ENCODE peak calls at places on chromosomes 11 and 22, in nine cellular contexts. One of them, this sample, is unnamed.

GRCh38 chr22:48800886-48801607 is 1026.6 kb downstream of the BRD1 start:
- DNase-seq in IMR-90: no peak
- DNase-seq in ovary: no peak
- DNase-seq in lower leg skin: no peak
- DNase-seq in right lobe of liver: no peak
- DNase-seq in A549: no peak
- DNase-seq in testis: no peak
- DNase-seq in endothelial cell of umbilical vein: no peak
- DNase-seq in stomach: no peak
- DNase-seq in this sample: no peak

GRCh38 chr11:18383388-18384156 is 10.8 kb upstream of the LDHA start:
- DNase-seq in endothelial cell of umbilical vein: peak; percentile 71
- DNase-seq in testis: peak; percentile 76
- DNase-seq in right lobe of liver: peak; percentile 67
- DNase-seq in A549: peak; percentile 96
- DNase-seq in IMR-90: peak; percentile 96
- DNase-seq in lower leg skin: peak; percentile 94
- DNase-seq in stomach: peak; percentile 76
- DNase-seq in ovary: peak; percentile 43
- DNase-seq in this sample: peak; percentile 92

GRCh38 chr11:110147965-110148709 is 54.9 kb downstream of the ZC3H12C start:
- DNase-seq in A549: peak; percentile 29
- DNase-seq in lower leg skin: no peak
- DNase-seq in ovary: no peak
- DNase-seq in right lobe of liver: no peak
- DNase-seq in stomach: no peak
- DNase-seq in IMR-90: peak; percentile 92
- DNase-seq in endothelial cell of umbilical vein: peak; percentile 52
- DNase-seq in testis: no peak
- DNase-seq in this sample: no peak

GRCh38 chr11:71999360-71999759 is 651 bp downstream of the IL18BP start:
- DNase-seq in stomach: peak; percentile 47
- DNase-seq in lower leg skin: no peak
- DNase-seq in right lobe of liver: no peak
- DNase-seq in IMR-90: peak; percentile 52
- DNase-seq in ovary: no peak
- DNase-seq in testis: peak; percentile 57
- DNase-seq in endothelial cell of umbilical vein: peak; percentile 30
- DNase-seq in A549: no peak
- DNase-seq in this sample: no peak

GRCh38 chr22:37616205-37617083 is 7.8 kb downstream of the GGA1 start:
- DNase-seq in endothelial cell of umbilical vein: no peak
- DNase-seq in ovary: peak; percentile 23
- DNase-seq in IMR-90: no peak
- DNase-seq in stomach: no peak
- DNase-seq in A549: no peak
- DNase-seq in right lobe of liver: no peak
- DNase-seq in lower leg skin: no peak
- DNase-seq in testis: no peak
- DNase-seq in this sample: peak; percentile 56

GRCh38 chr11:127524618-127525017 is 524.0 kb upstream of the KIRREL3 start:
- DNase-seq in endothelial cell of umbilical vein: no peak
- DNase-seq in right lobe of liver: no peak
- DNase-seq in stomach: no peak
- DNase-seq in lower leg skin: no peak
- DNase-seq in testis: no peak
- DNase-seq in ovary: no peak
- DNase-seq in A549: no peak
- DNase-seq in IMR-90: no peak
- DNase-seq in this sample: no peak

GRCh38 chr11:115884800-115885445 is 380.7 kb upstream of the CADM1 start:
- DNase-seq in endothelial cell of umbilical vein: no peak
- DNase-seq in right lobe of liver: no peak
- DNase-seq in A549: no peak
- DNase-seq in ovary: no peak
- DNase-seq in testis: no peak
- DNase-seq in IMR-90: no peak
- DNase-seq in lower leg skin: no peak
- DNase-seq in stomach: no peak
- DNase-seq in this sample: no peak

GRCh38 chr11:35511666-35512065 is 13.8 kb downstream of the PAMR1 start:
- DNase-seq in lower leg skin: no peak
- DNase-seq in endothelial cell of umbilical vein: no peak
- DNase-seq in stomach: no peak
- DNase-seq in A549: peak; percentile 23
- DNase-seq in testis: no peak
- DNase-seq in right lobe of liver: no peak
- DNase-seq in ovary: no peak
- DNase-seq in IMR-90: peak; percentile 91
- DNase-seq in this sample: no peak

GRCh38 chr22:48513446-48513845 is 1314.2 kb downstream of the BRD1 start:
- DNase-seq in lower leg skin: no peak
- DNase-seq in IMR-90: no peak
- DNase-seq in A549: no peak
- DNase-seq in right lobe of liver: no peak
- DNase-seq in ovary: no peak
- DNase-seq in testis: no peak
- DNase-seq in stomach: no peak
- DNase-seq in endothelial cell of umbilical vein: no peak
- DNase-seq in this sample: no peak

GRCh38 chr11:123630126-123630531 is 24.3 kb downstream of the SCN3B start:
- DNase-seq in IMR-90: no peak
- DNase-seq in endothelial cell of umbilical vein: no peak
- DNase-seq in right lobe of liver: no peak
- DNase-seq in testis: no peak
- DNase-seq in stomach: no peak
- DNase-seq in ovary: no peak
- DNase-seq in A549: no peak
- DNase-seq in lower leg skin: no peak
- DNase-seq in this sample: no peak

GRCh38 chr11:47259178-47259977 is 1.6 kb downstream of the NR1H3 start:
- DNase-seq in IMR-90: peak; percentile 30
- DNase-seq in lower leg skin: no peak
- DNase-seq in endothelial cell of umbilical vein: peak; percentile 57
- DNase-seq in ovary: no peak
- DNase-seq in testis: peak; percentile 32
- DNase-seq in A549: peak; percentile 75
- DNase-seq in stomach: peak; percentile 72
- DNase-seq in right lobe of liver: no peak
- DNase-seq in this sample: no peak

GRCh38 chr22:36830601-36831000 is 13.8 kb upstream of the PVALB start:
- DNase-seq in IMR-90: no peak
- DNase-seq in ovary: no peak
- DNase-seq in A549: no peak
- DNase-seq in endothelial cell of umbilical vein: no peak
- DNase-seq in lower leg skin: no peak
- DNase-seq in stomach: no peak
- DNase-seq in testis: no peak
- DNase-seq in right lobe of liver: no peak
- DNase-seq in this sample: no peak

GRCh38 chr11:64885367-64886286 is 7.2 kb upstream of the EHD1 start:
- DNase-seq in testis: no peak
- DNase-seq in ovary: no peak
- DNase-seq in endothelial cell of umbilical vein: peak; percentile 46
- DNase-seq in stomach: no peak
- DNase-seq in A549: no peak
- DNase-seq in lower leg skin: no peak
- DNase-seq in right lobe of liver: no peak
- DNase-seq in IMR-90: peak; percentile 94
- DNase-seq in this sample: no peak

GRCh38 chr11:64887234-64887756 is 8.9 kb upstream of the EHD1 start:
- DNase-seq in right lobe of liver: no peak
- DNase-seq in ovary: no peak
- DNase-seq in stomach: no peak
- DNase-seq in IMR-90: no peak
- DNase-seq in A549: no peak
- DNase-seq in lower leg skin: no peak
- DNase-seq in testis: no peak
- DNase-seq in endothelial cell of umbilical vein: no peak
- DNase-seq in this sample: no peak

GRCh38 chr11:64888761-64889511 is 10.5 kb upstream of the EHD1 start:
- DNase-seq in ovary: no peak
- DNase-seq in A549: peak; percentile 89
- DNase-seq in stomach: peak; percentile 63
- DNase-seq in right lobe of liver: no peak
- DNase-seq in testis: no peak
- DNase-seq in endothelial cell of umbilical vein: no peak
- DNase-seq in IMR-90: no peak
- DNase-seq in lower leg skin: no peak
- DNase-seq in this sample: no peak

GRCh38 chr11:64888406-64888757 is 10.0 kb upstream of the EHD1 start:
- DNase-seq in testis: no peak
- DNase-seq in lower leg skin: no peak
- DNase-seq in IMR-90: no peak
- DNase-seq in endothelial cell of umbilical vein: no peak
- DNase-seq in right lobe of liver: no peak
- DNase-seq in ovary: no peak
- DNase-seq in stomach: no peak
- DNase-seq in A549: no peak
- DNase-seq in this sample: peak; percentile 53

GRCh38 chr11:64887757-64888405 is 9.5 kb upstream of the EHD1 start:
- DNase-seq in stomach: peak; percentile 88
- DNase-seq in right lobe of liver: peak; percentile 89
- DNase-seq in A549: peak; percentile 66
- DNase-seq in endothelial cell of umbilical vein: peak; percentile 62
- DNase-seq in ovary: peak; percentile 84
- DNase-seq in lower leg skin: no peak
- DNase-seq in testis: peak; percentile 87
- DNase-seq in IMR-90: no peak
- DNase-seq in this sample: peak; percentile 82
- H3K4me3 ChIP-seq in stomach: peak overlapping the region; percentile 31
- H3K4me3 ChIP-seq in right lobe of liver: no peak overlapping the region
- H3K4me3 ChIP-seq in A549: peak overlapping the region; percentile 7
- H3K4me3 ChIP-seq in endothelial cell of umbilical vein: no peak overlapping the region
- H3K4me3 ChIP-seq in ovary: no peak overlapping the region
- H3K4me3 ChIP-seq in lower leg skin: no peak overlapping the region
- H3K4me3 ChIP-seq in testis: no peak overlapping the region
- H3K4me3 ChIP-seq in IMR-90: no peak overlapping the region
- H3K4me3 ChIP-seq in this sample: peak overlapping the region; percentile 25

GRCh38 chr11:3669128-3669527 is 2.1 kb downstream of the CHRNA10 start:
- DNase-seq in right lobe of liver: no peak
- DNase-seq in A549: no peak
- DNase-seq in lower leg skin: no peak
- DNase-seq in stomach: no peak
- DNase-seq in endothelial cell of umbilical vein: no peak
- DNase-seq in IMR-90: no peak
- DNase-seq in testis: no peak
- DNase-seq in ovary: no peak
- DNase-seq in this sample: no peak

GRCh38 chr11:3674189-3674588 is 3.0 kb upstream of the CHRNA10 start:
- DNase-seq in endothelial cell of umbilical vein: peak; percentile 47
- DNase-seq in testis: no peak
- DNase-seq in ovary: no peak
- DNase-seq in stomach: no peak
- DNase-seq in IMR-90: peak; percentile 88
- DNase-seq in lower leg skin: no peak
- DNase-seq in A549: no peak
- DNase-seq in right lobe of liver: no peak
- DNase-seq in this sample: no peak

GRCh38 chr11:3669742-3670183 is 1.4 kb downstream of the CHRNA10 start:
- DNase-seq in right lobe of liver: no peak
- DNase-seq in A549: no peak
- DNase-seq in testis: no peak
- DNase-seq in stomach: no peak
- DNase-seq in IMR-90: no peak
- DNase-seq in endothelial cell of umbilical vein: no peak
- DNase-seq in ovary: no peak
- DNase-seq in lower leg skin: no peak
- DNase-seq in this sample: peak; percentile 37

GRCh38 chr11:3667149-3668035 is 3.8 kb downstream of the CHRNA10 start:
- DNase-seq in testis: peak; percentile 25
- DNase-seq in right lobe of liver: no peak
- DNase-seq in lower leg skin: no peak
- DNase-seq in IMR-90: no peak
- DNase-seq in A549: no peak
- DNase-seq in ovary: no peak
- DNase-seq in endothelial cell of umbilical vein: no peak
- DNase-seq in stomach: no peak
- DNase-seq in this sample: no peak

DNA sequence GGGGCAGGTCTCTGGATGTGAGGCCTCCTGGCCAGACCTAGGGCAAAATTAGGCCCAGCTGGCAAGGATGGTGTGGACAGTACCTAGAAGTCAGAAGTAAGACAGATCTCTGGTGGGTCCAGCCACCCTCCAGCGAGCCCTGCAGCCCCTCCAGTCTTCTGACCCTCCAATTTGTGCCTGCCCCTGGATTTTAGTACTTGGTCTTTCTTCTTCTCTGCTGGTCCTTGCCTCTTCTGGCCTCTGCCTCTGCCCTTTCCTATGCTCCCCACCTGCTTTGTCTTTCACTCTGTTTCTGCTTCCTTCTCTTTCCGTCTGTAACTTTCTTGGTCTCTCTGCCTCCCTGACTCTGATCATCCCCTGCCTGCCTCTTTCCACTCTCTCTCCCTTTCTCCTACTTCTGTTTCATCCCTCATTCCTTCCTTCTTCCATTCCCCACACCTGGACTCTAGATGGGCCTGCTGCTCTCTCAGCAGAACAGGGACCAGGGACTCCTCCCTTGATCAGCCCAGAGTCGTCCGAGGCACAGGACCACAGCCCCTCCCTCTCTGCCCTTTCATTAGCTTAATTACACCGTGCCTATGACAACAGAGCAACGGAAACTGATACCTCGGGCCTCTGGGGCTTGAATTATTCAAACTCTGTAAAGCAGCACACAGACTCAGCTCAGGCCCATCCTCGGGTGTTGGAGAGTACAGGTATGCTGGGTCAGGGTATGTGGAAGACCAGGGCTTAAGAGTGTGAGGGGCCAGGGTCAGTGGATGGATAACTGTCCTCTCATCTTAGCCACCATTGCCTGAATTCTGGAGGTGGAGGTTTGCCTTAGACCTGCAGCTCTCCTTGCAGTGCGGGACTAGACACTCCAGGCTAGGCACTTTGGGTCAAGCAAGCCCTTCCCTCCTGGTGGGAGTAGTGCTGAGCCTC is at the start of gene CHRNA10:
- DNase-seq in lower leg skin: no peak
- DNase-seq in IMR-90: no peak
- DNase-seq in testis: no peak
- DNase-seq in endothelial cell of umbilical vein: no peak
- DNase-seq in stomach: no peak
- DNase-seq in ovary: no peak
- DNase-seq in right lobe of liver: no peak
- DNase-seq in A549: no peak
- DNase-seq in this sample: no peak
- TF ChIP-seq POLR2A in lower leg skin: no peak
- TF ChIP-seq POLR2A in IMR-90: no peak
- TF ChIP-seq POLR2A in testis: no peak
- TF ChIP-seq POLR2A in endothelial cell of umbilical vein: no peak
- TF ChIP-seq POLR2A in stomach: no peak
- TF ChIP-seq POLR2A in ovary: no peak
- TF ChIP-seq POLR2A in right lobe of liver: no peak
- TF ChIP-seq POLR2A in A549: no peak
- TF ChIP-seq POLR2A in this sample: no peak

GRCh38 chr11:32092581-32093170 is 1.8 kb downstream of the RCN1 start:
- DNase-seq in IMR-90: no peak
- DNase-seq in ovary: peak; percentile 27
- DNase-seq in testis: no peak
- DNase-seq in endothelial cell of umbilical vein: no peak
- DNase-seq in A549: no peak
- DNase-seq in lower leg skin: no peak
- DNase-seq in stomach: no peak
- DNase-seq in right lobe of liver: no peak
- DNase-seq in this sample: no peak
- H3K4me3 ChIP-seq in IMR-90: peak overlapping the region; percentile 96
- H3K4me3 ChIP-seq in ovary: peak overlapping the region; percentile 64
- H3K4me3 ChIP-seq in testis: no peak overlapping the region
- H3K4me3 ChIP-seq in endothelial cell of umbilical vein: peak overlapping the region; percentile 84
- H3K4me3 ChIP-seq in A549: peak overlapping the region; percentile 73
- H3K4me3 ChIP-seq in lower leg skin: no peak overlapping the region
- H3K4me3 ChIP-seq in stomach: peak overlapping the region; percentile 85
- H3K4me3 ChIP-seq in right lobe of liver: no peak overlapping the region
- H3K4me3 ChIP-seq in this sample: peak overlapping the region; percentile 76

GRCh38 chr11:58578635-58579191 is at the start of gene ZFP91:
- DNase-seq in right lobe of liver: peak; percentile 98
- DNase-seq in ovary: peak; percentile 97
- DNase-seq in lower leg skin: peak; percentile 98
- DNase-seq in stomach: peak; percentile 98
- DNase-seq in testis: peak; percentile 99
- DNase-seq in A549: peak; percentile 74
- DNase-seq in endothelial cell of umbilical vein: peak; percentile 99
- DNase-seq in IMR-90: peak; percentile 98
- DNase-seq in this sample: peak; percentile 98
- TF ChIP-seq POLR2A in right lobe of liver: peak; percentile 83
- TF ChIP-seq POLR2A in ovary: peak; percentile 89
- TF ChIP-seq POLR2A in lower leg skin: no peak
- TF ChIP-seq POLR2A in stomach: peak; percentile 27
- TF ChIP-seq POLR2A in testis: peak; percentile 61
- TF ChIP-seq POLR2A in A549: peak; percentile 64
- TF ChIP-seq POLR2A in endothelial cell of umbilical vein: no peak
- TF ChIP-seq POLR2A in IMR-90: no peak
- TF ChIP-seq POLR2A in this sample: peak; percentile 41

This sample was measured in heart left ventricle.